ENCODE peak calls at places on chromosomes 11 and 22, in five cellular contexts. U is H1, N is cardiac fibroblast, W is RCC 7860, M is cardiac muscle cell. I is an unnamed sample.

GRCh38 chr11:123111465-123111864 is 49.5 kb upstream of the HSPA8 start:
- DNase-seq in U (no peak), N (peak; percentile 73), W (peak; percentile 57), M (peak; percentile 81), I (peak; percentile 70)

GRCh38 chr11:60016881-60017280 is at the start of gene OOSP4B:
- DNase-seq in U (no peak), N (no peak), W (no peak), M (no peak), I (no peak)

GRCh38 chr11:70327717-70328116 is 57.2 kb downstream of the PPFIA1 start:
- DNase-seq in U (no peak), N (no peak), W (no peak), M (no peak), I (no peak)

GRCh38 chr11:110525883-110526282 is 96.1 kb downstream of the FDX1 start:
- DNase-seq in U (no peak), N (peak; percentile 72), W (no peak), M (no peak), I (peak; percentile 80)

GRCh38 chr11:33040127-33040861 is 922 bp downstream of the TCP11L1 start:
- DNase-seq in U (no peak), N (peak; percentile 47), W (no peak), M (no peak), I (peak; percentile 35)

GRCh38 chr22:26847046-26847445 is 189.7 kb downstream of the MIAT start:
- DNase-seq in U (no peak), N (no peak), W (peak; percentile 36), M (no peak), I (no peak)

GRCh38 chr22:45958971-45959370 is 18.0 kb downstream of the WNT7B start:
- DNase-seq in U (no peak), N (no peak), W (no peak), M (no peak), I (no peak)

GRCh38 chr11:61007971-61008896 is 36.8 kb downstream of the CD6 start:
- DNase-seq in U (peak; percentile 58), N (no peak), W (no peak), M (peak; percentile 38), I (no peak)

GRCh38 chr22:44639891-44640617 is 62.0 kb upstream of the PRR5 start:
- DNase-seq in U (no peak), N (no peak), W (no peak), M (no peak), I (no peak)

GRCh38 chr11:119149371-119150275 is 771 bp downstream of the ABCG4 start:
- DNase-seq in U (no peak), N (no peak), W (no peak), M (peak; percentile 36), I (no peak)

GRCh38 chr11:10918275-10918674 is 60.4 kb upstream of the ZBED5 start:
- DNase-seq in U (no peak), N (no peak), W (no peak), M (no peak), I (no peak)

GRCh38 chr11:102914238-102915043 is 39.7 kb upstream of the MMP12 start:
- DNase-seq in U (peak; percentile 19), N (peak; percentile 65), W (peak; percentile 24), M (peak; percentile 68), I (peak; percentile 73)

GRCh38 chr11:100403817-100404216 is 283.3 kb upstream of the ARHGAP42 start:
- DNase-seq in U (no peak), N (peak; percentile 32), W (no peak), M (peak; percentile 42), I (peak; percentile 86)

GRCh38 chr11:9493492-9493891 is 32.7 kb downstream of the ZNF143 start:
- DNase-seq in U (no peak), N (no peak), W (no peak), M (no peak), I (no peak)

GRCh38 chr22:35705141-35705540 is 12.5 kb upstream of the APOL5 start:
- DNase-seq in U (no peak), N (peak; percentile 88), W (peak; percentile 41), M (no peak), I (peak; percentile 91)

GRCh38 chr22:33465554-33465953 is 407.4 kb upstream of the SYN3 start:
- DNase-seq in U (no peak), N (no peak), W (no peak), M (no peak), I (no peak)

I was measured in choroid plexus epithelial cell.